ENCODE peak calls at places on chromosomes 2 and 18, in five cellular contexts. One of them, this sample, is unnamed.

GRCh38 chr2:218698885-218699284 is 11.8 kb upstream of the TTLL4 start:
- DNase-seq in H9: no peak
- DNase-seq in H1: no peak
- DNase-seq in neuronal stem cell: no peak
- DNase-seq in IMR-90: no peak
- DNase-seq in this sample: no peak

GRCh38 chr2:190855245-190855644 is 25.4 kb upstream of the GLS start:
- DNase-seq in H1: no peak
- DNase-seq in neuronal stem cell: no peak
- DNase-seq in H9: no peak
- DNase-seq in IMR-90: no peak
- DNase-seq in this sample: no peak

GRCh38 chr2:200364620-200365019 is 58.1 kb downstream of the SPATS2L start:
- DNase-seq in H1: no peak
- DNase-seq in H9: no peak
- DNase-seq in IMR-90: no peak
- DNase-seq in neuronal stem cell: no peak
- DNase-seq in this sample: no peak

GRCh38 chr2:168136392-168136977 is 110.9 kb downstream of the STK39 start:
- DNase-seq in IMR-90: peak; percentile 48
- DNase-seq in neuronal stem cell: no peak
- DNase-seq in H9: no peak
- DNase-seq in H1: no peak
- DNase-seq in this sample: peak; percentile 58

GRCh38 chr2:71907503-71907902 is 240.2 kb downstream of the CYP26B1 start:
- DNase-seq in IMR-90: no peak
- DNase-seq in H1: no peak
- DNase-seq in H9: no peak
- DNase-seq in neuronal stem cell: no peak
- DNase-seq in this sample: no peak

GRCh38 chr2:47250576-47251403 is 95.7 kb upstream of the STPG4 start:
- DNase-seq in H9: no peak
- DNase-seq in IMR-90: no peak
- DNase-seq in H1: no peak
- DNase-seq in neuronal stem cell: no peak
- DNase-seq in this sample: no peak

GRCh38 chr2:131033786-131034121 is 59.5 kb downstream of the FAM168B start:
- DNase-seq in H9: no peak
- DNase-seq in IMR-90: no peak
- DNase-seq in neuronal stem cell: no peak
- DNase-seq in H1: no peak
- DNase-seq in this sample: no peak

GRCh38 chr2:148987286-148987685 is 51.2 kb upstream of the LYPD6B start:
- DNase-seq in neuronal stem cell: no peak
- DNase-seq in IMR-90: no peak
- DNase-seq in H9: no peak
- DNase-seq in H1: no peak
- DNase-seq in this sample: no peak

GRCh38 chr2:185188656-185189055 is 549.9 kb upstream of the FSIP2 start:
- DNase-seq in H1: no peak
- DNase-seq in neuronal stem cell: no peak
- DNase-seq in H9: no peak
- DNase-seq in IMR-90: no peak
- DNase-seq in this sample: no peak

GRCh38 chr2:179218848-179219594 is 45.6 kb downstream of the SESTD1 start:
- DNase-seq in H9: peak; percentile 67
- DNase-seq in H1: peak; percentile 50
- DNase-seq in neuronal stem cell: peak; percentile 53
- DNase-seq in IMR-90: peak; percentile 87
- DNase-seq in this sample: peak; percentile 78

GRCh38 chr2:118539290-118539689 is 308.2 kb downstream of the EN1 start:
- DNase-seq in neuronal stem cell: no peak
- DNase-seq in IMR-90: peak; percentile 34
- DNase-seq in H1: peak; percentile 10
- DNase-seq in H9: peak; percentile 57
- DNase-seq in this sample: no peak

GRCh38 chr2:56287974-56288373 is 104.2 kb downstream of the CCDC85A start:
- DNase-seq in H1: no peak
- DNase-seq in H9: no peak
- DNase-seq in neuronal stem cell: no peak
- DNase-seq in IMR-90: no peak
- DNase-seq in this sample: peak; percentile 34

GRCh38 chr2:231573096-231573495 is 19.6 kb upstream of the TEX44 start:
- DNase-seq in H9: no peak
- DNase-seq in H1: no peak
- DNase-seq in IMR-90: no peak
- DNase-seq in neuronal stem cell: no peak
- DNase-seq in this sample: no peak

GRCh38 chr2:5690231-5690630 is 2.0 kb upstream of the SOX11 start:
- DNase-seq in H9: no peak
- DNase-seq in IMR-90: peak; percentile 28
- DNase-seq in neuronal stem cell: no peak
- DNase-seq in H1: no peak
- DNase-seq in this sample: no peak

GRCh38 chr2:234989183-234989701 is 37.4 kb downstream of the SH3BP4 start:
- DNase-seq in H1: no peak
- DNase-seq in H9: no peak
- DNase-seq in IMR-90: no peak
- DNase-seq in neuronal stem cell: no peak
- DNase-seq in this sample: no peak

GRCh38 chr2:111659361-111660281 is 224.4 kb downstream of the ANAPC1 start:
- DNase-seq in IMR-90: peak; percentile 85
- DNase-seq in neuronal stem cell: no peak
- DNase-seq in H1: peak; percentile 34
- DNase-seq in H9: peak; percentile 73
- DNase-seq in this sample: peak; percentile 71

GRCh38 chr2:60849165-60849564 is 32.2 kb upstream of the REL start:
- DNase-seq in H9: no peak
- DNase-seq in IMR-90: peak; percentile 8
- DNase-seq in neuronal stem cell: no peak
- DNase-seq in H1: no peak
- DNase-seq in this sample: peak; percentile 12

GRCh38 chr18:13566941-13567762 is 159.2 kb downstream of the FAM210A start:
- DNase-seq in H9: no peak
- DNase-seq in neuronal stem cell: no peak
- DNase-seq in H1: no peak
- DNase-seq in IMR-90: no peak
- DNase-seq in this sample: no peak

GRCh38 chr2:158998486-158999248 is 30.2 kb downstream of the TANC1 start:
- DNase-seq in H1: no peak
- DNase-seq in neuronal stem cell: no peak
- DNase-seq in H9: no peak
- DNase-seq in IMR-90: peak; percentile 80
- DNase-seq in this sample: peak; percentile 73

GRCh38 chr2:232633413-232634318 is at the start of gene EFHD1:
- DNase-seq in IMR-90: peak; percentile 34
- DNase-seq in H9: peak; percentile 87
- DNase-seq in H1: no peak
- DNase-seq in neuronal stem cell: peak; percentile 80
- DNase-seq in this sample: peak; percentile 65
- H4K8ac ChIP-seq in IMR-90: no peak within 1 kb of the TSS
- H4K8ac ChIP-seq in H9: no peak within 1 kb of the TSS
- H4K8ac ChIP-seq in H1: peak within 1 kb of the TSS; percentile 94
- H4K8ac ChIP-seq in neuronal stem cell: no peak within 1 kb of the TSS
- H4K8ac ChIP-seq in this sample: no peak within 1 kb of the TSS

DNA sequence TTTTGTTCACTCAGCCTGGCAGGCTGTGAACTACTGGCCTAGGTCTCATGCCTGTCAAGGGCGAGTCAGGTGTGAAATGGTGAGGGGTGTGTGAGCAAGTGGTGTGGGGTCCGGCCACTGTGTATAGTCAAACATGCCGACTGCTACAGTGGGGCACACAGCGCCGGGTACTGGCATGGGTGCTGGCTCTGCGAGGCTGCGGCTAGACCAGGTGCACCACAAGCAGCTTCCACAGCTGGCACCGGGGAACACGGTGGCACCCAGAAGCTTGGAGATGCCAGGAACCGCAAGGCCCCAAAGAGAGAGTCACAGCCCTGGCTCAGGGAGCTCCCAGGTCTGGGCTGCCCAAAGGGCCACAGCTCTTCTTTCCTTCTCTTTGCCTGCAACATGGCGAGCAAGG is 49.7 kb downstream of the CCDC68 start:
- DNase-seq in IMR-90: no peak
- DNase-seq in neuronal stem cell: no peak
- DNase-seq in H9: no peak
- DNase-seq in H1: no peak
- DNase-seq in this sample: no peak
- H4K91ac ChIP-seq in IMR-90: no peak overlapping the region
- H4K91ac ChIP-seq in neuronal stem cell: no peak overlapping the region
- H4K91ac ChIP-seq in H9: no peak overlapping the region
- H4K91ac ChIP-seq in H1: no peak overlapping the region
- H4K91ac ChIP-seq in this sample: peak overlapping the region; percentile 87

DNA sequence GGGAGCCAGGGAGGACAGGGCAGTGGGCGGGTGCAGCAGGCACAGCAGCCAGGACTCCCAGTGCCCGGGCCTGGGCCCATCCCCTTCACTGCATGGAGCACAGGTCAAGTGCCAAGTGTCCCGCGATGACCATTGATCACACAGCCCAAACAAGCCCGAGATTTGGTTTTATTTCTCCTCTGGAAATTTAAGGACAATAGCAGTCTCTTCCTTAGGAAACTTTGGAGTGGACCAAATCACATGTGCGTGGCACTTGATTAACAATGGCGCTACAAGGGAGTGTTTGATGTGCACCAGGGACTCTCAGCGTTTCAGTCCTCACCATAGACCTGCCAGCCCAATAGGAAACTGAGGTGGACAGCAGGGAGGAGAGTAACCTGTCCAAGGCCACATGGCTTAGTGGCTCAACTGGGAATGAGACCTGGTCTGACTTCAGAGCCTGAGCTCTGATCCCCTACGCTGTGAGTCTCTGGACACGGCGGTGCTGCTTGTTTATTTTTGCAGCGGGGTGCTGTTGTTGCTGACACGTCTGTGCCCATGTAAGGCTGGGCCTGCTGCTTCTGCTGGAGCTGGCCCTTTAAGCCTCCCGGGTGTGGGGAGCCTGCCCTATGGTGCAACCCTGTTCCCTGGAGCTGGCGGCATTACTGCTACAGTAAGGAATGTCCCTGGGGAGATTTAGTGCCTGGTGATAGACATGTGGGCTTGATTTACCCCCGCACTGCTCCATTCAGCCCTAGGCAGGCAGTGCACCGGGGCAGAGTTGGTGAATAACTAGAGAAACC is 194.2 kb downstream of the INHBB start:
- DNase-seq in H1: no peak
- DNase-seq in neuronal stem cell: no peak
- DNase-seq in IMR-90: peak; percentile 92
- DNase-seq in H9: no peak
- DNase-seq in this sample: peak; percentile 95
- H3K27ac ChIP-seq in H1: no peak overlapping the region
- H3K27ac ChIP-seq in neuronal stem cell: no peak overlapping the region
- H3K27ac ChIP-seq in IMR-90: peak overlapping the region; percentile 44
- H3K27ac ChIP-seq in H9: no peak overlapping the region
- H3K27ac ChIP-seq in this sample: peak overlapping the region; percentile 54

DNA sequence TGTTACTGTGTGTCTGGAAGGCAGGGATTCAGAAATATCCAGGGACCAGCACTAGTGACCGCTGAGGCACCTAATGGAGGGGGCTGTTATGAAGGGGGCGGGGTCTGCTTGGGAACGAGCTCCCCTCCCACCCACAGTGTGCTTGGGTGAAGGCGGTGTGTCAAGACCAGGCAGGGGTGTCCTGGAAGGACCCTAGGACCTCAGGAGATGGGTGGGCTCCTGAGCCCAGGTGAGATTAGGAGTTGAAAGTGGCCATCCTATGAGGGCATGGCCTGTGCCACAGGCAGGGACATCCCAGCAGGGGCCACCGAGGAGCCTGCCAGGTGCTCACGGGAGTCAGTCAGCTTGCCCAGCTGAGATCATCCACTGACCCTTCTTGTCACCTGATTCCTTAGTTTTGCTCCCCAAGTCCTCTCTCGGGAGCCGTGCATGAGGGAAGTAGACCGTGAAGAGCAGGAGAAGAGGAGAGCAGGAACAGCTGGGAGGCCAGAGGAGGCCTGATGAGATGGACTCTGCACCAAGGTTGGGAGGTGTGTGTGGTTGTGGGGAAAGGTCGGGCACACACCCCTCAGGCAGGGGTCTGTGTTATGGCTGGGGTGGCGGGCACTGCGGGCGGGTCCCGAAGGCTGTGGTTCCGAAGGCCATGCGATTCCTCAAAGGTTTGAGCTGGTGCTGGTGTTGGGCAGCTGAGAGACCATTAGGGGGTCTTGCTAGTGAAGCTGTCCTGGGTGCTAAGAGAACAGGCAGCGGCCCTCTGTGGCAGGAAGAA is 180.9 kb upstream of the HS6ST1 start:
- DNase-seq in H1: no peak
- DNase-seq in H9: peak; percentile 22
- DNase-seq in neuronal stem cell: no peak
- DNase-seq in IMR-90: no peak
- DNase-seq in this sample: no peak
- H4K8ac ChIP-seq in H1: no peak overlapping the region
- H4K8ac ChIP-seq in H9: no peak overlapping the region
- H4K8ac ChIP-seq in neuronal stem cell: no peak overlapping the region
- H4K8ac ChIP-seq in IMR-90: no peak overlapping the region
- H4K8ac ChIP-seq in this sample: no peak overlapping the region

GRCh38 chr2:37156857-37157714 is at the start of gene EIF2AK2:
- DNase-seq in H9: peak; percentile 87
- DNase-seq in IMR-90: peak; percentile 76
- DNase-seq in H1: no peak
- DNase-seq in neuronal stem cell: peak; percentile 64
- DNase-seq in this sample: peak; percentile 88
- H4K91ac ChIP-seq in H9: no peak within 1 kb of the TSS
- H4K91ac ChIP-seq in IMR-90: peak within 1 kb of the TSS; percentile 56
- H4K91ac ChIP-seq in H1: peak within 1 kb of the TSS; percentile 37
- H4K91ac ChIP-seq in neuronal stem cell: no peak within 1 kb of the TSS
- H4K91ac ChIP-seq in this sample: peak within 1 kb of the TSS; percentile 73

GRCh38 chr2:86185517-86186212 is 9.6 kb downstream of the IMMT start:
- DNase-seq in H9: no peak
- DNase-seq in neuronal stem cell: no peak
- DNase-seq in H1: no peak
- DNase-seq in IMR-90: no peak
- DNase-seq in this sample: no peak
- H3K27ac ChIP-seq in H9: no peak overlapping the region
- H3K27ac ChIP-seq in neuronal stem cell: no peak overlapping the region
- H3K27ac ChIP-seq in H1: no peak overlapping the region
- H3K27ac ChIP-seq in IMR-90: no peak overlapping the region
- H3K27ac ChIP-seq in this sample: peak overlapping the region; percentile 46